ENCODE peak calls at places on chromosomes 16 and 17, in seven cellular contexts. K is foreskin fibroblast; P is ovary; S is neural progenitor cell; A is AG04450; T is adrenal gland; E is naive thymus-derived CD4-positive, alpha-beta T cell. F is an unnamed sample.

GRCh38 chr16:5328546-5328945 is 231.0 kb upstream of the EEF2KMT start:
- DNase-seq in K (no peak), P (no peak), S (peak), A (no peak), T (no peak), E (no peak), F (no peak)

GRCh38 chr16:15778999-15779614 is 77.7 kb downstream of the MYH11 start:
- DNase-seq in K (no peak), P (no peak), S (no peak), A (no peak), T (no peak), E (no peak), F (no peak)

GRCh38 chr16:10069374-10069773 is 112.9 kb downstream of the GRIN2A start:
- DNase-seq in K (no peak), P (no peak), S (no peak), A (no peak), T (no peak), E (no peak), F (no peak)

GRCh38 chr16:16805809-16806208 is 426.9 kb downstream of the NPIPA7 start:
- DNase-seq in K (no peak), P (no peak), S (no peak), A (no peak), T (no peak), E (no peak), F (no peak)

GRCh38 chr16:25134306-25134705 is 22.8 kb downstream of the LCMT1 start:
- DNase-seq in K (no peak), P (no peak), S (no peak), A (no peak), T (no peak), E (no peak), F (no peak)

GRCh38 chr16:11306997-11307638 is 26.0 kb upstream of the PRM1 start:
- DNase-seq in K (no peak), P (no peak), S (no peak), A (no peak), T (no peak), E (no peak), F (no peak)

GRCh38 chr17:74943808-74944522 is 8.3 kb downstream of the OTOP3 start:
- DNase-seq in K (no peak), P (no peak), S (no peak), A (no peak), T (no peak), E (no peak), F (no peak)

GRCh38 chr17:4160294-4160859 is 17.4 kb downstream of the CYB5D2 start:
- DNase-seq in K (no peak), P (no peak), S (no peak), A (no peak), T (no peak), E (no peak), F (no peak)

GRCh38 chr17:11814655-11815262 is 182.5 kb downstream of the ZNF18 start:
- DNase-seq in K (no peak), P (no peak), S (no peak), A (no peak), T (no peak), E (no peak), F (no peak)

GRCh38 chr16:66569131-66569530 is 2.9 kb downstream of the CMTM1 start:
- DNase-seq in K (peak), P (no peak), S (no peak), A (no peak), T (no peak), E (no peak), F (peak)

GRCh38 chr17:21388066-21388465 is 11.9 kb downstream of the KCNJ12 start:
- DNase-seq in K (no peak), P (no peak), S (no peak), A (no peak), T (no peak), E (no peak), F (no peak)

GRCh38 chr17:73599599-73599998 is 44.6 kb downstream of the SDK2 start:
- DNase-seq in K (no peak), P (no peak), S (no peak), A (no peak), T (no peak), E (no peak), F (no peak)

GRCh38 chr16:982152-983043 is 828 bp downstream of the SOX8 start:
- DNase-seq in K (peak), P (no peak), S (peak), A (no peak), T (no peak), E (no peak), F (no peak)

GRCh38 chr17:5226940-5227878 is 7.5 kb downstream of the SCIMP start:
- DNase-seq in K (no peak), P (no peak), S (no peak), A (no peak), T (no peak), E (no peak), F (no peak)

GRCh38 chr17:63519972-63520882 is 2.9 kb upstream of the KCNH6 start:
- DNase-seq in K (no peak), P (no peak), S (no peak), A (no peak), T (no peak), E (no peak), F (no peak)

GRCh38 chr17:38419508-38419981 is 8.7 kb upstream of the ARHGAP23 start:
- DNase-seq in K (no peak), P (no peak), S (no peak), A (no peak), T (no peak), E (no peak), F (no peak)
- H3K4me3 ChIP-seq in K (no peak), P (peak), S (peak), A (peak), T (peak), E (no peak), F (no peak)

GRCh38 chr16:2856686-2857450 is 1.1 kb downstream of the PRSS22 start:
- DNase-seq in K (no peak), P (no peak), S (no peak), A (no peak), T (no peak), E (no peak), F (no peak)
- H3K4me3 ChIP-seq in K (no peak), P (no peak), S (no peak), A (no peak), T (no peak), E (no peak), F (no peak)

DNA sequence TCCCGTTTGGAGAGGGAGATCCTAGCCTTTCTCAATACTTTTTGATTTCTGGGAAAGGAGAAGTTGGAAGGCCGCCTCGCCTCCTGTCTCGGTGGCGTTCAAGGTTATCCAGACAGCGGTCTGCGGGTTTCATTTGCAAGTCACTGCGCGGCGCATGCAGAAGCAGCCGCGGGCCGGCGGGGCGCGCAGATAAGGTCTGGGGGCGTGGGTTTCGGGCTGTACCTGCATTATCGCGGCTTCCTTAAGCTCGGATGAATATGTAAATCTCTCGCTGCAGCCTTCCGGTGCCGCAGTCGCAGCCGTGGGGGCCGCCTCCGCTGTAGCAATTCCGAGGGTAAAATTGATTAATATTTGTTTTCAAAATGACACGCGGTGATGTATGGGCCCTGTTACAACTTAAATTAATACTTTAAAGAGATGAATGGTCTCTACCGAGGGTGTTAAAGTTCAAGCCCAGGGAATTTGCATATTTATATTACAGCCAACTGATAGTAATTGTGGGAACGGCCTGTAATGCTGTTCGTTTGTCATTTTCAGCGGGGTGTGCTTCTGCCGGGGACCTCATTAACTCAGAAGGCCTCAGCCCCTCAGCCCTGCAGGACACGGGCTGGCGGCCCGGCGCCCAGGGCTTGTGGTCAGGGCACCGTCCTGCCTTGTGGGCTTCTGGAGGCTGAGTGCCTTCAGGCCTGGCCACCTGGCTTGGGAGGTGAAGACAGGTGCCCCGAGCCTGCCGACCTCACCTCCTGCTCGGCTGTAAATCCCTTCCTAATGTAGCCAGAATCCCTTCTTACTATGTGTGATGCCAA is 99.4 kb downstream of the CYLD start:
- DNase-seq in K (no peak), P (no peak), S (peak), A (no peak), T (peak), E (peak), F (no peak)
- H3K4me3 ChIP-seq in K (no peak), P (no peak), S (peak), A (peak), T (peak), E (peak), F (no peak)

GRCh38 chr16:46889245-46889941 is 5.2 kb downstream of the GPT2 start:
- DNase-seq in K (no peak), P (no peak), S (no peak), A (no peak), T (no peak), E (no peak), F (no peak)

GRCh38 chr16:46884513-46885293 is 541 bp downstream of the GPT2 start:
- DNase-seq in K (peak), P (peak), S (peak), A (no peak), T (peak), E (no peak), F (no peak)

GRCh38 chr16:46887524-46887854 is 3.3 kb downstream of the GPT2 start:
- DNase-seq in K (no peak), P (no peak), S (no peak), A (no peak), T (no peak), E (no peak), F (no peak)

GRCh38 chr16:46885960-46886763 is 2.0 kb downstream of the GPT2 start:
- DNase-seq in K (no peak), P (peak), S (peak), A (peak), T (no peak), E (no peak), F (peak)

GRCh38 chr16:46886764-46887523 is 2.8 kb downstream of the GPT2 start:
- DNase-seq in K (no peak), P (no peak), S (no peak), A (no peak), T (no peak), E (no peak), F (no peak)
- H3K4me3 ChIP-seq in K (no peak), P (no peak), S (no peak), A (no peak), T (no peak), E (no peak), F (no peak)

GRCh38 chr17:2064147-2064489 is 9.2 kb downstream of the HIC1 start:
- DNase-seq in K (peak), P (no peak), S (no peak), A (no peak), T (no peak), E (no peak), F (no peak)
- H3K4me3 ChIP-seq in K (no peak), P (no peak), S (no peak), A (no peak), T (no peak), E (no peak), F (no peak)

GRCh38 chr16:85576944-85577343 is 36.2 kb upstream of the GSE1 start:
- DNase-seq in K (no peak), P (no peak), S (no peak), A (no peak), T (no peak), E (no peak), F (no peak)

GRCh38 chr16:85573696-85574641 is 39.2 kb upstream of the GSE1 start:
- DNase-seq in K (peak), P (peak), S (no peak), A (no peak), T (peak), E (no peak), F (peak)

GRCh38 chr16:85573045-85573695 is 40.0 kb upstream of the GSE1 start:
- DNase-seq in K (no peak), P (no peak), S (no peak), A (no peak), T (no peak), E (no peak), F (no peak)

GRCh38 chr16:85575910-85576309 is 37.2 kb upstream of the GSE1 start:
- DNase-seq in K (no peak), P (no peak), S (no peak), A (no peak), T (no peak), E (no peak), F (no peak)

DNA sequence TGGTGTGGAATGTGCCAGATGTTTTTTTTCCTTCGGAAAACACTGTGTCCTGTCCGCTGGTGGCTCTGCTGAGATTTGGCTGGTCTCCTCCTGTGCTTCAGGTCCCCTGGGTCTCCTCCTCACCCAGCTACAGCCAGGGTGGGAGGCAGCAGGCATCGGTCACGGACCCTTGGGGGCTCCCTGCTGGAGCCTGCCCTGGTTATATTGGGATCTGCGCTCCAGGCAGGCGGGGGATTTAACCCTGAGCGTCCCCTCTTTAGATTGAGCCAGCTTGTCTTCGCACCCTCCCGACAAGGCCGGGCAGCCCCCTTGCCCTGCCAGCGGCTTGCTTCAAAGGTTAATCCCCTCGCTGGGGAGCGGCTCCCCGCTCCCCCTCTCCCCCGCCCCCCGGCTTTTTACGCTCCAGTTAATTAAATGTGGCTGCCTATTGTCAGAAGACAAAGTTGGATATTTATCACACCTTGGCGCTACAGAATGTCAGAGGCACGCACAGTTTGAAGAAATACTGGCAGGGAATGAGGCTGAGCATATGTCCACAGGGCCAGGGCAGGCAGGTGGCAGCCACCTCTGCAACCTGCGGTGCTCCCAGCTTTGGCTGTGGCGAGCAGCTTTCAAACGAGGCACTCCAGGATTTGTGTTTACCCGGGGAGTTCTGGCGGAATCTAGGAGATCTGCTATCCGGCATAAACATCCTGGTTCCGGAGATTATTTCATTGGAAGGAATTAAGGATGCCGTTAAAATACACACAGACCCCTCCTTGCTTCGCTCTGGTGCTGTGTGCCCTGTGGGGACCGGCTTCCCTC is 38.2 kb upstream of the GSE1 start:
- DNase-seq in K (no peak), P (no peak), S (peak), A (no peak), T (no peak), E (no peak), F (no peak)
- H3K4me3 ChIP-seq in K (no peak), P (no peak), S (peak), A (no peak), T (no peak), E (no peak), F (no peak)

F was measured in fibroblast of mammary gland.